ENCODE peak calls at places on chromosomes 13 and 19, in four cellular contexts. O is endothelial cell, W is thyroid gland, P is mucosa of descending colon. A is an unnamed sample.
A peak's percentile ranks its signal among the peaks of the same experiment; 100 is the strongest.

GRCh38 chr13:107457686-107458085 is 757.6 kb downstream of the LIG4 start:
- DNase-seq in P (no peak), W (no peak), O (no peak), A (no peak)

GRCh38 chr13:25292301-25292700 is 5.0 kb upstream of the MTMR6 start:
- DNase-seq in W (no peak), P (no peak), O (no peak), A (no peak)

GRCh38 chr13:95121516-95121915 is 179.7 kb downstream of the ABCC4 start:
- DNase-seq in P (no peak), W (no peak), O (no peak), A (no peak)

GRCh38 chr13:107271226-107271625 is 703.3 kb upstream of the ARGLU1 start:
- DNase-seq in P (no peak), W (no peak), O (no peak), A (no peak)

GRCh38 chr13:72541674-72542073 is 185.8 kb downstream of the MZT1 start:
- DNase-seq in P (no peak), W (no peak), O (no peak), A (no peak)

GRCh38 chr19:10812902-10813404 is 23.1 kb downstream of the TMED1 start:
- DNase-seq in P (no peak), W (peak; percentile 19), O (no peak), A (no peak)

GRCh38 chr19:2618611-2619010 is 83.9 kb downstream of the GNG7 start:
- DNase-seq in W (peak; percentile 38), P (peak; percentile 86), O (no peak), A (no peak)

GRCh38 chr13:102968572-102969228 is 97.5 kb downstream of the SLC10A2 start:
- DNase-seq in O (no peak), P (no peak), W (no peak), A (peak; percentile 2)

GRCh38 chr19:34241513-34242337 is 12.6 kb upstream of the GARRE1 start:
- DNase-seq in W (peak; percentile 23), O (peak; percentile 72), P (peak; percentile 69), A (peak; percentile 79)

DNA sequence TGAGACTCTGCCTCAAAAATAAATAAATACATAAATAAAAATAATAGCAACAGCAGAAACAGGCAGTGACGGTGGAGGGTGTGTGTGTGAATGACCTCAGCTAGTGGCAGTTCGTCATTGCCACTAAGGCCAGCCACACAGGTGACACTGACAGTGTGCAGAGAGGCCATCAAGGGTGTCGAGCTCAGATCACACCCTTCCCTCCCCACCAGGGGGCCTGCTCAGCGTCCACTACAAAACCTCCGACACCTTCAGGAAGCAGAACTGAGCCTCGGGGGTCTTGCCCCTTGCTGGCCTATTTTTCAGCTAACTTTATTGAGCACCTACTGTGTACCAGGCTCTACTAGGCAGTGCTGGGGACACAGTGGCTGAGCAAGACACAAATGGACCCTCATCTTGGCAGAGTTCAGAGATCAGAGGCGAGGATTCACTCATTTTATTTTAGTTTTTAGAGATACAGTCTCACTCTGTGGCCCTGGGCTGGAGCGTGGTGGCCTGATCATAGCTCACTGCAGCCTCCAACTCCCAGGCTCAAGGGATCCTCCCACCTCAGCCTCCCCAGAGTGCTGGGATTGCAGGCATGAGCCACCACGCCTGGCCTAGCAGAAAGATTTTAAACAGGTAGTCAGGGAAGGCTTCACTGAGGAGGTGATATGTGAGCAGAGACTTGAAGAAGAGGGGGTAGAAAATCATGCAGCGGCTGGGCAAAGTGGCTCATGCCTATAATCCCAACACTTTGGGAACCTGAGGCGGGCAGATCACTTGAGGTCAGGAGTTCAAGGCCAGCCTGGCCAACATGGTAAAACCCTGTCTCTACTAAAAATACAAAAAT is 30.3 kb upstream of the SEMA6B start:
- DNase-seq in W (no peak), P (no peak), O (peak; percentile 56), A (peak; percentile 64)
- TF ChIP-seq CTCF in W (no peak), P (no peak), O (peak; percentile 53), A (peak; percentile 70)

GRCh38 chr19:55536951-55537740 is at the start of gene SBK2:
- DNase-seq in O (peak; percentile 55), W (no peak), P (no peak), A (no peak)
- TF ChIP-seq CTCF in O (no peak), W (no peak), P (no peak), A (no peak)

GRCh38 chr13:78595819-78596700 is 7.3 kb downstream of the POU4F1 start:
- DNase-seq in P (no peak), O (peak; percentile 62), W (no peak), A (no peak)
- TF ChIP-seq CTCF in P (no peak), O (no peak), W (no peak), A (no peak)

GRCh38 chr13:110957181-110957884 is 42.5 kb upstream of the ANKRD10 start:
- DNase-seq in P (no peak), W (no peak), O (peak; percentile 31), A (no peak)
- TF ChIP-seq CTCF in P (no peak), W (no peak), O (peak; percentile 53), A (no peak)

GRCh38 chr19:56120371-56121179 is 520 bp downstream of the ZNF787 start:
- DNase-seq in O (peak; percentile 77), W (peak; percentile 43), P (peak; percentile 94), A (peak; percentile 89)
- TF ChIP-seq CTCF in O (peak; percentile 19), W (no peak), P (no peak), A (no peak)

DNA sequence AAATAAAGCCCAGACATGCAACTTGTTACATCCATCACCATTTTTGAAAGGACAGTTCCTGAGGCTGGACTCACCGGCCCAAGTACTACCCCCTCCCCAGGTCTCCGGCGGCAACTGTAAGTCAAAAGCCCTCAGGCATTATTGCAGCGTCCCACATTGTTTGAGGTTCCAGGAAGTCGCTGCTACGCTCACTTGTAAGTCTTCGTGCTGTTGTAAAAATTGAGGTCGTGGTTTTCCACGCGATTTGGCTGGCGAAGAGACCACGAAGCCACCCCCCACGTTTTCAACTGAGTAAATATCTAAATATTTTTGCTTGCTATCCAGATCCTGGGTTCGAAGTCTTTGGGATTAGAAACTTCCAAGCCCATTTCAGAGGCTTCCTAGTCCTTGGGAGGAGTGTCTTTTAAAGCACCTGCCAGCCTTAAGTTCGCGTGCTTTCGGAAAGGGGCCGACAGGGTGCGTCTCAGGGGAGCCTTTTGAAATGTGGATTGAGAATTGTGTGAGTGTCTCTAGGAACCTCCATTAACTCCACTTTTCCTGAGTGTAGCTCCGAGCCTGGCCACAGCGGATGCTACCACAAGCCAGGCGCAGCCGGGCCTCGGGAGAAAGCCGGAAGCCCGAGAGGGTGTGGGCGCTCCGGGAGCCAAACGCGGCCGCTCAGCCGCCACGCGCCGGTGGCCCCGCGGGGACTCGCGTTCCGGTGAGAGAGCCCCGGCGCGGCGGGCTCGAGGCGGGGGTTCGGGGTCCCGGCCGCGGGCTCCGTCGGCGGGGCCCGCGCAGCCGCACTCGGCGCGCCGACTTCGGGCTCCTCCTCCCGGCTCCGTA is at the start of gene FNDC3A:
- DNase-seq in P (peak; percentile 50), O (peak; percentile 73), W (peak; percentile 79), A (peak; percentile 76)
- TF ChIP-seq CTCF in P (no peak), O (no peak), W (no peak), A (peak; percentile 29)

GRCh38 chr13:42364613-42365000 is 92.7 kb downstream of the AKAP11 start:
- DNase-seq in W (no peak), P (no peak), O (no peak), A (no peak)
- TF ChIP-seq CTCF in W (no peak), P (no peak), O (no peak), A (no peak)

GRCh38 chr13:49436890-49437289 is 7.0 kb downstream of the CAB39L start:
- DNase-seq in W (peak; percentile 41), O (no peak), P (no peak), A (peak; percentile 28)
- TF ChIP-seq CTCF in W (peak; percentile 50), O (no peak), P (no peak), A (no peak)

A was measured in Caco-2.